ENCODE peak calls at places on chromosomes 6 and 20, in nine cellular contexts. P, Z, O, R, C, U, L, W and I are unnamed samples.

GRCh38 chr6:158781692-158782373 is 37.3 kb downstream of the EZR start:
- DNase-seq in Z (no peak), P (peak; percentile 33), R (no peak), U (no peak), W (no peak), L (no peak), C (no peak), O (no peak), I (no peak)

GRCh38 chr20:47680804-47681529 is 104.3 kb downstream of the SULF2 start:
- DNase-seq in R (no peak), C (no peak), W (peak; percentile 30), P (no peak), U (no peak), Z (no peak), O (no peak), L (no peak), I (no peak)

GRCh38 chr6:71509142-71509541 is 220.5 kb downstream of the OGFRL1 start:
- DNase-seq in U (no peak), W (no peak), C (no peak), P (no peak), O (no peak), Z (no peak), L (no peak), R (no peak), I (no peak)

GRCh38 chr20:2759603-2760360 is 40.6 kb downstream of the CPXM1 start:
- DNase-seq in U (no peak), C (peak; percentile 70), W (no peak), R (no peak), O (no peak), L (no peak), P (no peak), Z (no peak), I (no peak)

GRCh38 chr6:46376562-46376969 is 114.7 kb downstream of the RCAN2 start:
- DNase-seq in O (no peak), R (no peak), C (peak; percentile 87), L (no peak), W (no peak), U (no peak), P (no peak), Z (no peak), I (no peak)

GRCh38 chr6:125918681-125919566 is 37.6 kb upstream of the HINT3 start:
- DNase-seq in P (peak; percentile 52), Z (no peak), U (no peak), O (peak; percentile 30), L (peak; percentile 48), W (peak; percentile 46), C (no peak), R (peak; percentile 54), I (peak; percentile 6)

GRCh38 chr6:35038076-35038475 is 103.1 kb downstream of the TCP11 start:
- DNase-seq in P (no peak), Z (no peak), C (no peak), U (no peak), L (no peak), W (no peak), O (no peak), R (no peak), I (no peak)

GRCh38 chr20:38782275-38782674 is 23.2 kb upstream of the PPP1R16B start:
- DNase-seq in U (no peak), O (no peak), P (no peak), W (no peak), C (no peak), L (no peak), R (no peak), Z (no peak), I (no peak)

GRCh38 chr6:133977983-133978895 is 25.2 kb downstream of the TBPL1 start:
- DNase-seq in P (no peak), Z (no peak), R (no peak), L (peak; percentile 32), O (no peak), U (no peak), W (no peak), C (no peak), I (no peak)

GRCh38 chr20:56278205-56278604 is 29.7 kb downstream of the MC3R start:
- DNase-seq in O (no peak), L (no peak), W (no peak), U (no peak), C (no peak), P (no peak), Z (no peak), R (no peak), I (no peak)

GRCh38 chr6:13446371-13446770 is 41.0 kb downstream of the GFOD1 start:
- DNase-seq in Z (no peak), R (no peak), P (no peak), C (no peak), L (no peak), O (no peak), U (no peak), W (no peak), I (no peak)

GRCh38 chr6:143301204-143301603 is 149.3 kb downstream of the ADAT2 start:
- DNase-seq in W (no peak), C (no peak), L (no peak), R (no peak), U (no peak), P (no peak), O (no peak), Z (no peak), I (no peak)

GRCh38 chr6:107154131-107154906 is 39.0 kb upstream of the BEND3 start:
- DNase-seq in W (no peak), Z (no peak), R (no peak), U (no peak), C (no peak), L (no peak), O (no peak), P (no peak), I (no peak)

GRCh38 chr6:37324131-37325033 is 29.4 kb upstream of the RNF8 start:
- DNase-seq in R (no peak), W (peak; percentile 72), U (peak; percentile 62), Z (no peak), P (no peak), L (peak; percentile 39), O (no peak), C (no peak), I (no peak)

GRCh38 chr6:2817778-2818443 is 23.8 kb downstream of the SERPINB1 start:
- DNase-seq in Z (no peak), P (no peak), L (no peak), C (no peak), U (no peak), W (peak; percentile 53), O (no peak), R (no peak), I (no peak)

GRCh38 chr6:90611996-90612690 is 25.3 kb upstream of the MAP3K7 start:
- DNase-seq in L (no peak), P (no peak), Z (no peak), U (no peak), O (no peak), C (no peak), W (no peak), R (no peak), I (no peak)

GRCh38 chr20:10550204-10551118 is 115.4 kb downstream of the SLX4IP start:
- DNase-seq in P (no peak), Z (no peak), U (no peak), R (no peak), L (no peak), W (no peak), O (no peak), C (no peak), I (no peak)

GRCh38 chr20:64106981-64107735 is at the start of gene NPBWR2:
- DNase-seq in C (peak; percentile 44), W (no peak), R (no peak), O (no peak), L (no peak), Z (no peak), P (no peak), U (no peak), I (no peak)

GRCh38 chr20:40508821-40509220 is 180.2 kb downstream of the MAFB start:
- DNase-seq in O (no peak), W (no peak), Z (no peak), L (no peak), R (no peak), C (no peak), P (no peak), U (no peak), I (no peak)

GRCh38 chr6:53811082-53811481 is 16.3 kb downstream of the LRRC1 start:
- DNase-seq in P (peak; percentile 84), W (peak; percentile 50), O (no peak), U (no peak), R (no peak), L (no peak), Z (no peak), C (no peak), I (no peak)

GRCh38 chr20:64196831-64197418 is 32.7 kb downstream of the MYT1 start:
- DNase-seq in C (no peak), U (no peak), L (no peak), R (no peak), O (no peak), P (no peak), W (no peak), Z (no peak), I (no peak)

GRCh38 chr6:18997375-18997826 is 610.3 kb downstream of the RNF144B start:
- DNase-seq in Z (no peak), C (peak; percentile 57), L (peak; percentile 68), O (no peak), W (peak; percentile 48), R (peak; percentile 50), P (no peak), U (no peak), I (peak; percentile 55)

GRCh38 chr6:32069878-32070515 is 31.8 kb downstream of the CYP21A2 start:
- DNase-seq in C (no peak), P (no peak), Z (no peak), W (no peak), O (no peak), U (no peak), L (no peak), R (no peak), I (no peak)

GRCh38 chr6:15044146-15044882 is 201.6 kb upstream of the JARID2 start:
- DNase-seq in Z (no peak), R (no peak), P (no peak), O (no peak), W (no peak), C (no peak), U (no peak), L (no peak), I (no peak)

GRCh38 chr20:48928832-48929725 is 7.6 kb downstream of the ARFGEF2 start:
- DNase-seq in R (no peak), P (no peak), U (no peak), W (no peak), Z (no peak), C (no peak), L (peak; percentile 99), O (peak; percentile 33), I (no peak)

GRCh38 chr6:89313006-89313405 is 2.1 kb downstream of the GABRR2 start:
- DNase-seq in P (no peak), Z (no peak), C (no peak), W (no peak), L (peak; percentile 56), U (no peak), O (peak; percentile 68), R (no peak), I (no peak)

GRCh38 chr6:63272397-63272796 is 47.4 kb downstream of the LGSN start:
- DNase-seq in P (no peak), L (peak; percentile 45), R (peak; percentile 8), O (no peak), Z (no peak), U (no peak), C (peak; percentile 33), W (peak; percentile 14), I (peak; percentile 3)

GRCh38 chr6:15062311-15063252 is 183.3 kb upstream of the JARID2 start:
- DNase-seq in P (no peak), C (no peak), O (peak; percentile 28), Z (no peak), U (no peak), R (no peak), L (peak; percentile 96), W (peak; percentile 57), I (no peak)

GRCh38 chr6:83057705-83058321 is 7.8 kb downstream of the UBE3D start:
- DNase-seq in C (peak; percentile 67), R (peak; percentile 46), O (peak; percentile 21), U (no peak), P (no peak), L (peak; percentile 48), Z (no peak), W (peak; percentile 17), I (peak; percentile 42)

GRCh38 chr6:89489078-89489477 is 56.1 kb downstream of the ANKRD6 start:
- DNase-seq in W (no peak), Z (no peak), P (no peak), U (no peak), O (no peak), R (no peak), C (no peak), L (peak; percentile 4), I (no peak)

GRCh38 chr20:37711987-37712961 is 18.4 kb downstream of the CTNNBL1 start:
- DNase-seq in Z (no peak), U (no peak), L (no peak), O (peak; percentile 34), C (no peak), P (peak; percentile 32), R (no peak), W (no peak), I (no peak)